ENCODE peak calls at places on chromosomes 3 and 15, in six cellular contexts. N, H, M, C, W and D are unnamed samples.

GRCh38 chr3:84277822-84278221 is 681.0 kb upstream of the CADM2 start:
- DNase-seq in N (no peak), H (no peak), M (no peak), C (no peak), W (no peak), D (no peak)

GRCh38 chr3:186013312-186013711 is 75.5 kb upstream of the TRA2B start:
- DNase-seq in N (no peak), H (no peak), M (no peak), C (no peak), W (no peak), D (no peak)

GRCh38 chr15:81899024-81899423 is 146.8 kb downstream of the MEX3B start:
- DNase-seq in N (no peak), H (no peak), M (no peak), C (no peak), W (no peak), D (no peak)

GRCh38 chr3:158360756-158361448 is 210.1 kb upstream of the MLF1 start:
- DNase-seq in N (no peak), H (no peak), M (no peak), C (no peak), W (no peak), D (no peak)

GRCh38 chr3:197734667-197735318 is 1.9 kb downstream of the RUBCN start:
- DNase-seq in N (no peak), H (no peak), M (no peak), C (no peak), W (no peak), D (no peak)

GRCh38 chr3:18670755-18671154 is 245.6 kb upstream of the SATB1 start:
- DNase-seq in N (no peak), H (no peak), M (no peak), C (no peak), W (no peak), D (no peak)

GRCh38 chr3:112124901-112125607 is 8.0 kb downstream of the GCSAM start:
- DNase-seq in N (no peak), H (no peak), M (no peak), C (no peak), W (no peak), D (no peak)

GRCh38 chr3:66439666-66440344 is 61.0 kb downstream of the LRIG1 start:
- DNase-seq in N (no peak), H (no peak), M (no peak), C (no peak), W (no peak), D (no peak)

GRCh38 chr15:74011610-74012009 is 17.1 kb downstream of the PML start:
- DNase-seq in N (no peak), H (no peak), M (no peak), C (peak; percentile 71), W (no peak), D (no peak)

GRCh38 chr15:67783303-67783702 is 42.0 kb upstream of the SKOR1 start:
- DNase-seq in N (no peak), H (no peak), M (no peak), C (no peak), W (peak; percentile 68), D (no peak)

GRCh38 chr3:108879915-108880314 is 57.3 kb downstream of the TRAT1 start:
- DNase-seq in N (no peak), H (no peak), M (no peak), C (no peak), W (no peak), D (peak; percentile 9)

GRCh38 chr3:156396851-156397250 is 158.1 kb downstream of the SSR3 start:
- DNase-seq in N (no peak), H (no peak), M (no peak), C (no peak), W (peak; percentile 61), D (no peak)

GRCh38 chr3:155323063-155323666 is 29.7 kb upstream of the STRIT1 start:
- DNase-seq in N (peak; percentile 83), H (peak; percentile 87), M (peak; percentile 76), C (no peak), W (peak; percentile 78), D (peak; percentile 64)

GRCh38 chr3:59856921-59857320 is 807.1 kb upstream of the CFAP20DC start:
- DNase-seq in N (no peak), H (no peak), M (no peak), C (no peak), W (no peak), D (no peak)

GRCh38 chr3:160343132-160343531 is 55.9 kb downstream of the IFT80 start:
- DNase-seq in N (peak; percentile 15), H (peak; percentile 13), M (no peak), C (no peak), W (peak; percentile 54), D (peak; percentile 11)

GRCh38 chr3:46245155-46245554 is 2.9 kb downstream of the CCR3 start:
- DNase-seq in N (no peak), H (no peak), M (no peak), C (no peak), W (no peak), D (no peak)

GRCh38 chr3:8499181-8499611 is 2.4 kb upstream of the LMCD1 start:
- DNase-seq in N (no peak), H (no peak), M (no peak), C (no peak), W (no peak), D (no peak)